ENCODE peak calls at places on chromosomes 11 and 22, in four cellular contexts. One of them, this sample, is unnamed.

GRCh38 chr11:35141538-35141937 is 2.6 kb downstream of the CD44 start:
- DNase-seq in GF-D8: peak
- DNase-seq in pons: peak
- DNase-seq in NCI-H146: no peak
- DNase-seq in this sample: no peak

GRCh38 chr11:102241026-102241425 is 76.3 kb upstream of the BIRC3 start:
- DNase-seq in NCI-H146: no peak
- DNase-seq in pons: no peak
- DNase-seq in GF-D8: no peak
- DNase-seq in this sample: no peak

GRCh38 chr11:122706261-122706660 is 50.7 kb downstream of the UBASH3B start:
- DNase-seq in pons: no peak
- DNase-seq in NCI-H146: no peak
- DNase-seq in GF-D8: peak
- DNase-seq in this sample: no peak

GRCh38 chr11:8871283-8871775 is 39.7 kb upstream of the AKIP1 start:
- DNase-seq in NCI-H146: peak
- DNase-seq in pons: peak
- DNase-seq in GF-D8: no peak
- DNase-seq in this sample: peak

GRCh38 chr11:1372660-1373059 is 17.1 kb upstream of the BRSK2 start:
- DNase-seq in NCI-H146: no peak
- DNase-seq in pons: no peak
- DNase-seq in GF-D8: no peak
- DNase-seq in this sample: no peak

GRCh38 chr11:30285416-30286121 is 37.3 kb upstream of the ARL14EP start:
- DNase-seq in GF-D8: no peak
- DNase-seq in pons: no peak
- DNase-seq in NCI-H146: no peak
- DNase-seq in this sample: no peak

GRCh38 chr22:36816635-36817428 is at the start of gene PVALB:
- DNase-seq in NCI-H146: peak
- DNase-seq in GF-D8: no peak
- DNase-seq in pons: no peak
- DNase-seq in this sample: peak

GRCh38 chr22:24066872-24067271 is 55.8 kb downstream of the CABIN1 start:
- DNase-seq in NCI-H146: no peak
- DNase-seq in GF-D8: no peak
- DNase-seq in pons: no peak
- DNase-seq in this sample: peak

GRCh38 chr11:96186806-96187205 is 156.2 kb downstream of the MAML2 start:
- DNase-seq in GF-D8: no peak
- DNase-seq in pons: no peak
- DNase-seq in NCI-H146: no peak
- DNase-seq in this sample: no peak

GRCh38 chr11:30889116-30889765 is 303.1 kb upstream of the MPPED2 start:
- DNase-seq in GF-D8: no peak
- DNase-seq in NCI-H146: no peak
- DNase-seq in pons: no peak
- DNase-seq in this sample: no peak

GRCh38 chr22:28951969-28952521 is 68.7 kb downstream of the ZNRF3 start:
- DNase-seq in NCI-H146: no peak
- DNase-seq in pons: no peak
- DNase-seq in GF-D8: no peak
- DNase-seq in this sample: no peak

GRCh38 chr22:28983190-28983589 is 78.4 kb downstream of the C22orf31 start:
- DNase-seq in NCI-H146: no peak
- DNase-seq in pons: no peak
- DNase-seq in GF-D8: no peak
- DNase-seq in this sample: no peak

GRCh38 chr11:118757881-118758399 is 33.0 kb downstream of the DDX6 start:
- DNase-seq in pons: peak
- DNase-seq in GF-D8: no peak
- DNase-seq in NCI-H146: no peak
- DNase-seq in this sample: no peak

GRCh38 chr11:60816590-60817157 is 25.2 kb upstream of the CCDC86 start:
- DNase-seq in NCI-H146: no peak
- DNase-seq in pons: no peak
- DNase-seq in GF-D8: no peak
- DNase-seq in this sample: no peak

GRCh38 chr11:68838572-68838964 is 3.1 kb downstream of the CPT1A start:
- DNase-seq in NCI-H146: no peak
- DNase-seq in pons: no peak
- DNase-seq in GF-D8: peak
- DNase-seq in this sample: no peak

GRCh38 chr22:28051787-28052356 is 132.8 kb upstream of the PITPNB start:
- DNase-seq in GF-D8: no peak
- DNase-seq in pons: peak
- DNase-seq in NCI-H146: peak
- DNase-seq in this sample: peak

GRCh38 chr11:76781861-76782500 is 1.2 kb upstream of the TSKU start:
- DNase-seq in GF-D8: no peak
- DNase-seq in NCI-H146: no peak
- DNase-seq in pons: no peak
- DNase-seq in this sample: no peak

GRCh38 chr11:43548921-43549320 is 131.6 kb upstream of the HSD17B12 start:
- DNase-seq in GF-D8: no peak
- DNase-seq in NCI-H146: no peak
- DNase-seq in pons: peak
- DNase-seq in this sample: no peak

GRCh38 chr11:11036185-11037161 is 178.6 kb upstream of the ZBED5 start:
- DNase-seq in NCI-H146: peak
- DNase-seq in GF-D8: no peak
- DNase-seq in pons: peak
- DNase-seq in this sample: peak

GRCh38 chr11:96014234-96014633 is 90.3 kb upstream of the MTMR2 start:
- DNase-seq in GF-D8: no peak
- DNase-seq in pons: no peak
- DNase-seq in NCI-H146: peak
- DNase-seq in this sample: peak

GRCh38 chr11:13008625-13009475 is at the start of gene RASSF10:
- DNase-seq in pons: no peak
- DNase-seq in NCI-H146: peak
- DNase-seq in GF-D8: no peak
- DNase-seq in this sample: peak

GRCh38 chr22:31569126-31569525 is 72.8 kb downstream of the SFI1 start:
- DNase-seq in GF-D8: peak
- DNase-seq in NCI-H146: no peak
- DNase-seq in pons: no peak
- DNase-seq in this sample: no peak

GRCh38 chr11:122717264-122717867 is 61.8 kb downstream of the UBASH3B start:
- DNase-seq in GF-D8: peak
- DNase-seq in pons: no peak
- DNase-seq in NCI-H146: no peak
- DNase-seq in this sample: no peak

GRCh38 chr22:28983788-28984441 is 77.7 kb downstream of the C22orf31 start:
- DNase-seq in NCI-H146: no peak
- DNase-seq in GF-D8: no peak
- DNase-seq in pons: no peak
- DNase-seq in this sample: no peak

GRCh38 chr11:14764899-14765527 is 121.4 kb downstream of the PDE3B start:
- DNase-seq in NCI-H146: no peak
- DNase-seq in GF-D8: peak
- DNase-seq in pons: no peak
- DNase-seq in this sample: no peak

GRCh38 chr11:46672381-46672839 is 28.0 kb downstream of the ARHGAP1 start:
- DNase-seq in pons: no peak
- DNase-seq in GF-D8: peak
- DNase-seq in NCI-H146: no peak
- DNase-seq in this sample: no peak

GRCh38 chr11:2576536-2576935 is 123.3 kb downstream of the KCNQ1OT1 start:
- DNase-seq in NCI-H146: no peak
- DNase-seq in GF-D8: no peak
- DNase-seq in pons: no peak
- DNase-seq in this sample: no peak

GRCh38 chr22:23750744-23751440 is at the start of gene ZNF70:
- DNase-seq in pons: peak
- DNase-seq in GF-D8: peak
- DNase-seq in NCI-H146: peak
- DNase-seq in this sample: peak

GRCh38 chr11:117857734-117858369 is 18.6 kb downstream of the FXYD6 start:
- DNase-seq in pons: no peak
- DNase-seq in NCI-H146: no peak
- DNase-seq in GF-D8: no peak
- DNase-seq in this sample: no peak

GRCh38 chr11:68338041-68338800 is 25.8 kb downstream of the LRP5 start:
- DNase-seq in NCI-H146: no peak
- DNase-seq in GF-D8: no peak
- DNase-seq in pons: no peak
- DNase-seq in this sample: no peak

GRCh38 chr22:18975434-18976196 is 39.5 kb upstream of the PRODH start:
- DNase-seq in pons: no peak
- DNase-seq in NCI-H146: no peak
- DNase-seq in GF-D8: no peak
- DNase-seq in this sample: no peak

GRCh38 chr11:35683728-35684339 is 21.3 kb downstream of the TRIM44 start:
- DNase-seq in pons: no peak
- DNase-seq in NCI-H146: no peak
- DNase-seq in GF-D8: no peak
- DNase-seq in this sample: no peak

GRCh38 chr11:72750086-72750485 is 2.1 kb downstream of the ARAP1 start:
- DNase-seq in pons: peak
- DNase-seq in NCI-H146: no peak
- DNase-seq in GF-D8: no peak
- DNase-seq in this sample: no peak

GRCh38 chr11:15471709-15472404 is 357.1 kb downstream of the INSC start:
- DNase-seq in NCI-H146: peak
- DNase-seq in GF-D8: no peak
- DNase-seq in pons: no peak
- DNase-seq in this sample: peak

GRCh38 chr11:130211144-130211543 is 51.6 kb downstream of the ST14 start:
- DNase-seq in GF-D8: no peak
- DNase-seq in pons: no peak
- DNase-seq in NCI-H146: no peak
- DNase-seq in this sample: no peak

GRCh38 chr11:27282806-27283205 is 80.2 kb downstream of the CCDC34 start:
- DNase-seq in NCI-H146: no peak
- DNase-seq in GF-D8: no peak
- DNase-seq in pons: no peak
- DNase-seq in this sample: no peak

This sample was measured in NCI-H345.